ENCODE peak calls at places on chromosomes 4 and X, in four cellular contexts. F is right cardiac atrium, J is suprapubic skin, H is AG04450. K is an unnamed sample.

GRCh38 chrX:16239211-16239610 is 71.9 kb downstream of the MAGEB17 start:
- DNase-seq in F (no peak), J (no peak), H (peak; percentile 50), K (no peak)

GRCh38 chr4:38769441-38770210 is 13.2 kb downstream of the TLR10 start:
- DNase-seq in F (no peak), J (no peak), H (no peak), K (no peak)

GRCh38 chr4:1058198-1058996 is 47.0 kb downstream of the FGFRL1 start:
- DNase-seq in F (no peak), J (peak; percentile 41), H (no peak), K (no peak)

GRCh38 chr4:96455045-96455720 is 615.3 kb downstream of the PDHA2 start:
- DNase-seq in F (no peak), J (no peak), H (no peak), K (no peak)

GRCh38 chr4:54566608-54567007 is 91.1 kb upstream of the KIT start:
- DNase-seq in F (no peak), J (no peak), H (no peak), K (no peak)

GRCh38 chr4:119646347-119647071 is 17.9 kb upstream of the PDE5A start:
- DNase-seq in F (peak; percentile 44), J (no peak), H (no peak), K (no peak)

GRCh38 chr4:7402526-7402925 is 32.2 kb downstream of the PSAPL1 start:
- DNase-seq in F (no peak), J (no peak), H (no peak), K (no peak)

GRCh38 chr4:141132689-141133145 is 552 bp downstream of the RNF150 start:
- DNase-seq in F (peak; percentile 76), J (peak; percentile 57), H (no peak), K (peak; percentile 71)

GRCh38 chr4:139887378-139887801 is 221.8 kb downstream of the MGST2 start:
- DNase-seq in F (no peak), J (no peak), H (no peak), K (no peak)

GRCh38 chrX:119236599-119237525 is 777 bp downstream of the PGRMC1 start:
- DNase-seq in F (peak; percentile 73), J (peak; percentile 71), H (peak; percentile 27), K (no peak)

GRCh38 chr4:153541426-153542096 is 75.4 kb downstream of the TMEM131L start:
- DNase-seq in F (no peak), J (no peak), H (peak; percentile 78), K (no peak)

GRCh38 chrX:13515181-13515930 is 54.0 kb upstream of the EGFL6 start:
- DNase-seq in F (no peak), J (no peak), H (no peak), K (no peak)

GRCh38 chr4:169384741-169385140 is 114.0 kb upstream of the SH3RF1 start:
- DNase-seq in F (no peak), J (no peak), H (no peak), K (no peak)

GRCh38 chr4:3421470-3421869 is 20.3 kb upstream of the HGFAC start:
- DNase-seq in F (peak; percentile 23), J (no peak), H (no peak), K (peak; percentile 74)

GRCh38 chrX:54358424-54359211 is 772 bp upstream of the WNK3 start:
- DNase-seq in F (peak; percentile 83), J (peak; percentile 70), H (peak; percentile 1), K (no peak)

GRCh38 chr4:165493359-165493758 is 114.6 kb downstream of the CPE start:
- DNase-seq in F (peak; percentile 83), J (peak; percentile 75), H (no peak), K (peak; percentile 62)

GRCh38 chrX:150038977-150039599 is 100.8 kb upstream of the EOLA2 start:
- DNase-seq in F (no peak), J (no peak), H (no peak), K (no peak)

DNA sequence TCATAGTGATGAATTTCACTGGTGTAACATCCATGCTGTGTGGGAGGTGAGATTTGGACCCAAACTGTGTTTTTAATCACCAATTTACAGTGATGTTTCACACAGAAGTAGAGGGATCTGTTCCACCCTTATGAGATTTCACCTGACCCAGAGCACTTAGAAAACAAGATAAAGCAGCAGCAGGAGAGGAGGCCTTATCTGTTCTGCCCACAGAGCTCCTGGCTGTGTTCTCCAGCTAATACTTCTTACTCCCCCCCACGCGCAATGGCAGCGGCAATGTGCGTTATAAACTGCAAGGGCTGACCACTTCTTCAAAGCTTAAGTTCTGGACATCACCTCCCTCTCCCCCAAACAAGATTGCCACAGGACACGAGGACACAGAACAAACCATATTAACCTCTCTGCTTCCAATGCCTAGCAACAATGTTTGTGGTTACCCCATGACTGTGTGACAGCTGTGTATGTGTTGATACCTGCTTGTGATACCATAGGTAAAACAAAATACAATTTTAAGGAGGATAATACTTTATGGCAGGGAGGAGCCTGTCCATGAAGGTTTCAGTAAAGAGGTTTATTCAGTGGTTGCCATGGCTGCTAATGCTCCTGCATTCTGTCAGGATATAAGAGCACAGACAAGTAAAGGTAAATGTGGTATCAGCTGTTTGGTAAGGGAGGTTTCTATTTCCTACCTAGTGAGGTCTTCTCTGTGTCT is 210.1 kb downstream of the SOWAHB start:
- DNase-seq in F (no peak), J (no peak), H (no peak), K (no peak)
- H3K4me3 ChIP-seq in F (no peak overlapping the region), J (no peak overlapping the region), H (no peak overlapping the region), K (no peak overlapping the region)

GRCh38 chrX:129783176-129783776 is 3.5 kb downstream of the SASH3 start:
- DNase-seq in F (no peak), J (no peak), H (no peak), K (no peak)
- H3K27ac ChIP-seq in F (no peak overlapping the region), J (no peak overlapping the region), H (no peak overlapping the region), K (no peak overlapping the region)

GRCh38 chr4:98564847-98565246 is 93.6 kb downstream of the TSPAN5 start:
- DNase-seq in F (no peak), J (no peak), H (no peak), K (no peak)

GRCh38 chr4:98566491-98567008 is 91.9 kb downstream of the TSPAN5 start:
- DNase-seq in F (no peak), J (no peak), H (no peak), K (no peak)

GRCh38 chr4:98568896-98569663 is 89.3 kb downstream of the TSPAN5 start:
- DNase-seq in F (no peak), J (no peak), H (no peak), K (no peak)

GRCh38 chr4:98567611-98568010 is 90.8 kb downstream of the TSPAN5 start:
- DNase-seq in F (no peak), J (no peak), H (no peak), K (no peak)

GRCh38 chr4:98565646-98566403 is 92.6 kb downstream of the TSPAN5 start:
- DNase-seq in F (no peak), J (no peak), H (no peak), K (no peak)
- H3K4me3 ChIP-seq in F (no peak overlapping the region), J (no peak overlapping the region), H (no peak overlapping the region), K (no peak overlapping the region)

GRCh38 chr4:160136021-160136420 is 1033.1 kb downstream of the RAPGEF2 start:
- DNase-seq in F (no peak), J (no peak), H (no peak), K (no peak)
- H3K27ac ChIP-seq in F (no peak overlapping the region), J (no peak overlapping the region), H (no peak overlapping the region), K (no peak overlapping the region)

GRCh38 chrX:79281775-79282174 is 85.4 kb downstream of the ITM2A start:
- DNase-seq in F (no peak), J (no peak), H (no peak), K (no peak)
- H3K4me3 ChIP-seq in F (no peak overlapping the region), J (no peak overlapping the region), H (no peak overlapping the region), K (no peak overlapping the region)

GRCh38 chrX:41449615-41450014 is 2.5 kb downstream of the NYX start:
- DNase-seq in F (no peak), J (no peak), H (no peak), K (no peak)
- H3K27ac ChIP-seq in F (peak overlapping the region; percentile 67), J (peak overlapping the region; percentile 45), H (no peak overlapping the region), K (no peak overlapping the region)

K was measured in left lung.